ENCODE peak calls at places on chromosomes 11 and 22, in eight cellular contexts. T, C, Z, N, P, A, H and E are unnamed samples.

GRCh38 chr11:69320756-69321741 is 27.1 kb downstream of the MYEOV start:
- DNase-seq in T (no peak), C (no peak), Z (no peak), N (no peak), P (no peak), A (no peak), H (no peak), E (no peak)

GRCh38 chr11:103870821-103871309 is 165.6 kb upstream of the DDI1 start:
- DNase-seq in T (no peak), C (no peak), Z (no peak), N (no peak), P (no peak), A (no peak), H (no peak), E (no peak)

GRCh38 chr11:43278302-43278956 is 33.4 kb upstream of the API5 start:
- DNase-seq in T (no peak), C (no peak), Z (peak), N (peak), P (peak), A (peak), H (peak), E (peak)

GRCh38 chr11:2529173-2529572 is 84.4 kb downstream of the KCNQ1 start:
- DNase-seq in T (no peak), C (no peak), Z (no peak), N (no peak), P (no peak), A (no peak), H (no peak), E (no peak)

GRCh38 chr11:61860054-61860903 is 31.1 kb downstream of the FADS3 start:
- DNase-seq in T (no peak), C (no peak), Z (no peak), N (no peak), P (no peak), A (no peak), H (no peak), E (no peak)

GRCh38 chr11:94169516-94169915 is 40.9 kb downstream of the PANX1 start:
- DNase-seq in T (no peak), C (no peak), Z (no peak), N (no peak), P (no peak), A (no peak), H (peak), E (no peak)

GRCh38 chr22:47071812-47072641 is 309.6 kb downstream of the TBC1D22A start:
- DNase-seq in T (no peak), C (no peak), Z (no peak), N (no peak), P (no peak), A (no peak), H (no peak), E (no peak)

GRCh38 chr11:88041679-88042078 is 133.6 kb downstream of the RAB38 start:
- DNase-seq in T (no peak), C (no peak), Z (no peak), N (no peak), P (no peak), A (no peak), H (peak), E (no peak)

GRCh38 chr11:29518389-29519174 is 498.2 kb downstream of the KCNA4 start:
- DNase-seq in T (no peak), C (no peak), Z (no peak), N (no peak), P (no peak), A (no peak), H (peak), E (peak)

GRCh38 chr11:106021181-106021966 is 666 bp downstream of the MSANTD4 start:
- DNase-seq in T (no peak), C (no peak), Z (no peak), N (no peak), P (no peak), A (no peak), H (no peak), E (no peak)

GRCh38 chr11:76293189-76293631 is 86.9 kb upstream of the WNT11 start:
- DNase-seq in T (peak), C (no peak), Z (no peak), N (peak), P (no peak), A (no peak), H (no peak), E (no peak)

GRCh38 chr22:48642550-48642949 is 1185.1 kb downstream of the BRD1 start:
- DNase-seq in T (no peak), C (no peak), Z (no peak), N (no peak), P (no peak), A (no peak), H (no peak), E (no peak)

GRCh38 chr11:116927163-116927772 is 89.8 kb upstream of the APOA1 start:
- DNase-seq in T (peak), C (peak), Z (no peak), N (no peak), P (peak), A (no peak), H (no peak), E (no peak)

GRCh38 chr11:2908130-2908529 is 21.1 kb downstream of the PHLDA2 start:
- DNase-seq in T (no peak), C (no peak), Z (no peak), N (no peak), P (no peak), A (no peak), H (no peak), E (no peak)

GRCh38 chr22:35330258-35330861 is 30.7 kb downstream of the TOM1 start:
- DNase-seq in T (peak), C (no peak), Z (no peak), N (no peak), P (no peak), A (no peak), H (no peak), E (no peak)

GRCh38 chr11:90294091-90294490 is 71.2 kb upstream of the CHORDC1 start:
- DNase-seq in T (no peak), C (no peak), Z (no peak), N (no peak), P (no peak), A (no peak), H (no peak), E (no peak)

GRCh38 chr11:78417888-78418583 is 416 bp upstream of the GAB2 start:
- DNase-seq in T (peak), C (peak), Z (peak), N (peak), P (peak), A (peak), H (peak), E (peak)

GRCh38 chr11:47270331-47271271 is 668 bp downstream of the MADD start:
- DNase-seq in T (no peak), C (peak), Z (peak), N (peak), P (peak), A (peak), H (peak), E (peak)

GRCh38 chr11:127632971-127633680 is 632.6 kb upstream of the KIRREL3 start:
- DNase-seq in T (no peak), C (no peak), Z (no peak), N (no peak), P (no peak), A (no peak), H (peak), E (no peak)